ENCODE peak calls at places on chromosomes 6 and 20, in four cellular contexts. X is ovary, S is HL-60, A is psoas muscle. R is an unnamed sample.

GRCh38 chr6:75349262-75349984 is 64.8 kb upstream of the TMEM30A start:
- DNase-seq in S (no peak), X (no peak), A (no peak), R (no peak)

GRCh38 chr6:37371158-37372083 is 17.6 kb downstream of the RNF8 start:
- DNase-seq in X (no peak), S (no peak), A (no peak), R (peak)

GRCh38 chr20:37245671-37246237 is 15.9 kb downstream of the GHRH start:
- DNase-seq in X (no peak), S (no peak), A (no peak), R (no peak)

GRCh38 chr20:41329435-41330342 is 10.9 kb upstream of the LPIN3 start:
- DNase-seq in A (peak), S (peak), X (peak), R (peak)

GRCh38 chr20:59630526-59630925 is 26.2 kb downstream of the PHACTR3 start:
- DNase-seq in A (no peak), S (no peak), X (no peak), R (no peak)

GRCh38 chr6:122007366-122007765 is 392.1 kb upstream of the HSF2 start:
- DNase-seq in A (no peak), X (no peak), S (no peak), R (no peak)

GRCh38 chr6:83193747-83194582 is 808 bp downstream of the RWDD2A start:
- DNase-seq in X (peak), S (no peak), A (peak), R (peak)

GRCh38 chr6:29705389-29706231 is 17.6 kb upstream of the HLA-F start:
- DNase-seq in S (no peak), A (no peak), X (peak), R (no peak)

GRCh38 chr6:11615214-11615602 is 77.7 kb downstream of the TMEM170B start:
- DNase-seq in A (no peak), S (no peak), X (no peak), R (no peak)

GRCh38 chr20:42485566-42485965 is 704.1 kb downstream of the PTPRT start:
- DNase-seq in S (no peak), A (no peak), X (no peak), R (no peak)

GRCh38 chr6:4813055-4813454 is 36.9 kb downstream of the CDYL start:
- DNase-seq in A (no peak), X (no peak), S (no peak), R (no peak)

GRCh38 chr6:45619994-45620471 is 242.3 kb upstream of the SUPT3H start:
- DNase-seq in S (no peak), A (no peak), X (no peak), R (peak)

GRCh38 chr20:62768234-62768814 is 27.9 kb upstream of the MRGBP start:
- DNase-seq in A (peak), S (no peak), X (no peak), R (no peak)

GRCh38 chr6:169292340-169293124 is 38.9 kb upstream of the THBS2 start:
- DNase-seq in A (peak), S (no peak), X (peak), R (no peak)

GRCh38 chr6:30508890-30509736 is 19.8 kb downstream of the HLA-E start:
- DNase-seq in A (no peak), X (no peak), S (peak), R (no peak)

GRCh38 chr6:37868447-37868825 is 48.9 kb downstream of the ZFAND3 start:
- DNase-seq in S (no peak), X (no peak), A (no peak), R (no peak)

GRCh38 chr6:125154184-125155135 is 887 bp downstream of the TPD52L1 start:
- DNase-seq in X (peak), A (peak), S (no peak), R (peak)

GRCh38 chr6:100886078-100886477 is 4.9 kb upstream of the ASCC3 start:
- DNase-seq in X (no peak), S (no peak), A (no peak), R (no peak)

GRCh38 chr6:30447237-30447636 is 42.1 kb upstream of the HLA-E start:
- DNase-seq in S (no peak), X (no peak), A (no peak), R (no peak)

GRCh38 chr6:159056003-159056402 is 11.2 kb upstream of the TAGAP start:
- DNase-seq in A (no peak), X (no peak), S (peak), R (no peak)

GRCh38 chr20:35663813-35664543 is 722 bp downstream of the CPNE1 start:
- DNase-seq in S (peak), A (peak), X (peak), R (peak)

GRCh38 chr20:18041462-18041861 is 16.3 kb downstream of the OVOL2 start:
- DNase-seq in X (no peak), A (no peak), S (no peak), R (no peak)
- TF ChIP-seq CTCF in X (no peak), A (no peak), S (no peak), R (no peak)

GRCh38 chr6:13462380-13463326 is 24.7 kb downstream of the GFOD1 start:
- DNase-seq in A (no peak), X (no peak), S (no peak), R (no peak)
- H3K27ac ChIP-seq in A (no peak), X (no peak), S (peak), R (peak)

GRCh38 chr6:108581237-108581931 is 20.7 kb downstream of the FOXO3 start:
- DNase-seq in A (peak), S (peak), X (peak), R (peak)
- H3K4me3 ChIP-seq in A (peak), S (no peak), X (peak), R (no peak)

GRCh38 chr6:155611742-155612141 is 156.1 kb upstream of the NOX3 start:
- DNase-seq in A (no peak), X (no peak), S (no peak), R (no peak)
- TF ChIP-seq CTCF in A (no peak), X (no peak), S (no peak), R (no peak)

GRCh38 chr20:31824125-31824485 is 4.9 kb downstream of the MYLK2 start:
- DNase-seq in A (peak), S (no peak), X (no peak), R (no peak)
- H3K27ac ChIP-seq in A (peak), S (no peak), X (no peak), R (no peak)

DNA sequence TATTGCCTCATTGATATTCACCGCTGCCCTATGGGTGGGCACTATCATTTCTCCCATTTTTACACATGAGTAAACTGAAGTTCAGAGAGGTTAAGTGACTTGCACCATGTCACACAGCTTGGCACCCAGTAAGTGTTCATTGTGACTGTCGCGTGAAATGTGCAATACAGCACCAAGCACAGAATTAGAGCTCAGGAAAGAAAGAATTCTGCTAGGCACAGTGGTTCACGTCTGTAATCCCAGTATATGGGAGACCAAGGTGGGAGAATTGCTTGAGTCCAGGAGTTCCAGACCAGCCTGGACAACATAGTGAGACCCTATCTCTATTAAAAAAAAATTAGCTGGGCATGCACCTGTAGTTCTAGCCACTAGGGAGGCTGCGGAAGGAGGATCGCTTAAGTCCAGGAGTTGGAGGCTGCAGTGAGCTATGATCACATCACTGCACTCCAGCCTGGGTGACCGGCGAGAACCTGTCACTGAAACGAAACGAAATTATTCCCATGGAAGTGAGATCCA is 626 bp downstream of the SLC13A3 start:
- DNase-seq in S (no peak), A (no peak), X (no peak), R (no peak)
- H3K4me3 ChIP-seq in S (no peak), A (no peak), X (no peak), R (no peak)